ENCODE peak calls at places on chromosomes 6 and 20, in eight cellular contexts. One of them, this sample, is unnamed.

GRCh38 chr6:170090561-170090960 is 200.3 kb downstream of the DLL1 start:
- DNase-seq in psoas muscle: no peak
- DNase-seq in heart left ventricle: no peak
- DNase-seq in AG10803: no peak
- DNase-seq in fibroblast of the aortic adventitia: no peak
- DNase-seq in DND-41: no peak
- DNase-seq in left ventricle myocardium inferior: no peak
- DNase-seq in body of pancreas: no peak
- DNase-seq in this sample: no peak

GRCh38 chr6:10359581-10359980 is 55.3 kb downstream of the TFAP2A start:
- DNase-seq in left ventricle myocardium inferior: no peak
- DNase-seq in DND-41: no peak
- DNase-seq in psoas muscle: no peak
- DNase-seq in heart left ventricle: no peak
- DNase-seq in body of pancreas: no peak
- DNase-seq in AG10803: no peak
- DNase-seq in fibroblast of the aortic adventitia: no peak
- DNase-seq in this sample: no peak

GRCh38 chr6:96900873-96901272 is 3.2 kb upstream of the NDUFAF4 start:
- DNase-seq in left ventricle myocardium inferior: no peak
- DNase-seq in psoas muscle: no peak
- DNase-seq in AG10803: no peak
- DNase-seq in heart left ventricle: no peak
- DNase-seq in DND-41: no peak
- DNase-seq in fibroblast of the aortic adventitia: no peak
- DNase-seq in body of pancreas: no peak
- DNase-seq in this sample: no peak

GRCh38 chr6:43838276-43839036 is 68.4 kb downstream of the VEGFA start:
- DNase-seq in fibroblast of the aortic adventitia: peak
- DNase-seq in psoas muscle: peak
- DNase-seq in body of pancreas: peak
- DNase-seq in DND-41: peak
- DNase-seq in left ventricle myocardium inferior: peak
- DNase-seq in AG10803: peak
- DNase-seq in heart left ventricle: peak
- DNase-seq in this sample: peak

GRCh38 chr6:48087448-48087847 is 23.5 kb downstream of the PTCHD4 start:
- DNase-seq in DND-41: no peak
- DNase-seq in body of pancreas: no peak
- DNase-seq in psoas muscle: no peak
- DNase-seq in heart left ventricle: no peak
- DNase-seq in fibroblast of the aortic adventitia: peak
- DNase-seq in left ventricle myocardium inferior: no peak
- DNase-seq in AG10803: no peak
- DNase-seq in this sample: no peak

GRCh38 chr6:161549977-161550655 is 276.3 kb upstream of the AGPAT4 start:
- DNase-seq in psoas muscle: no peak
- DNase-seq in body of pancreas: no peak
- DNase-seq in left ventricle myocardium inferior: no peak
- DNase-seq in heart left ventricle: no peak
- DNase-seq in fibroblast of the aortic adventitia: no peak
- DNase-seq in AG10803: no peak
- DNase-seq in DND-41: no peak
- DNase-seq in this sample: peak

GRCh38 chr20:38748863-38749153 is 548 bp downstream of the ACTR5 start:
- DNase-seq in left ventricle myocardium inferior: no peak
- DNase-seq in psoas muscle: no peak
- DNase-seq in fibroblast of the aortic adventitia: no peak
- DNase-seq in DND-41: peak
- DNase-seq in heart left ventricle: no peak
- DNase-seq in AG10803: no peak
- DNase-seq in body of pancreas: no peak
- DNase-seq in this sample: no peak

GRCh38 chr6:166556871-166557322 is 29.6 kb downstream of the RAMACL start:
- DNase-seq in AG10803: peak
- DNase-seq in left ventricle myocardium inferior: peak
- DNase-seq in DND-41: peak
- DNase-seq in psoas muscle: peak
- DNase-seq in heart left ventricle: peak
- DNase-seq in body of pancreas: peak
- DNase-seq in fibroblast of the aortic adventitia: peak
- DNase-seq in this sample: no peak

GRCh38 chr6:144999127-144999526 is 714.0 kb downstream of the UTRN start:
- DNase-seq in body of pancreas: no peak
- DNase-seq in DND-41: no peak
- DNase-seq in left ventricle myocardium inferior: no peak
- DNase-seq in heart left ventricle: no peak
- DNase-seq in psoas muscle: no peak
- DNase-seq in AG10803: peak
- DNase-seq in fibroblast of the aortic adventitia: peak
- DNase-seq in this sample: no peak

GRCh38 chr20:46984391-46984790 is 89.7 kb downstream of the EYA2 start:
- DNase-seq in DND-41: no peak
- DNase-seq in psoas muscle: no peak
- DNase-seq in AG10803: peak
- DNase-seq in fibroblast of the aortic adventitia: peak
- DNase-seq in left ventricle myocardium inferior: no peak
- DNase-seq in body of pancreas: no peak
- DNase-seq in heart left ventricle: no peak
- DNase-seq in this sample: no peak

GRCh38 chr20:25042531-25043498 is 15.1 kb downstream of the ACSS1 start:
- DNase-seq in AG10803: no peak
- DNase-seq in fibroblast of the aortic adventitia: no peak
- DNase-seq in left ventricle myocardium inferior: peak
- DNase-seq in DND-41: peak
- DNase-seq in psoas muscle: peak
- DNase-seq in heart left ventricle: peak
- DNase-seq in body of pancreas: peak
- DNase-seq in this sample: no peak

GRCh38 chr6:129701721-129702455 is 8.1 kb downstream of the ARHGAP18 start:
- DNase-seq in left ventricle myocardium inferior: no peak
- DNase-seq in heart left ventricle: no peak
- DNase-seq in psoas muscle: no peak
- DNase-seq in AG10803: peak
- DNase-seq in fibroblast of the aortic adventitia: peak
- DNase-seq in body of pancreas: no peak
- DNase-seq in DND-41: no peak
- DNase-seq in this sample: no peak

GRCh38 chr6:12605888-12606345 is 110.7 kb upstream of the PHACTR1 start:
- DNase-seq in left ventricle myocardium inferior: peak
- DNase-seq in body of pancreas: peak
- DNase-seq in psoas muscle: no peak
- DNase-seq in AG10803: peak
- DNase-seq in fibroblast of the aortic adventitia: peak
- DNase-seq in DND-41: peak
- DNase-seq in heart left ventricle: peak
- DNase-seq in this sample: peak

GRCh38 chr20:39855799-39856198 is 833.2 kb downstream of the MAFB start:
- DNase-seq in heart left ventricle: no peak
- DNase-seq in AG10803: no peak
- DNase-seq in body of pancreas: no peak
- DNase-seq in psoas muscle: no peak
- DNase-seq in left ventricle myocardium inferior: no peak
- DNase-seq in fibroblast of the aortic adventitia: peak
- DNase-seq in DND-41: no peak
- DNase-seq in this sample: no peak

DNA sequence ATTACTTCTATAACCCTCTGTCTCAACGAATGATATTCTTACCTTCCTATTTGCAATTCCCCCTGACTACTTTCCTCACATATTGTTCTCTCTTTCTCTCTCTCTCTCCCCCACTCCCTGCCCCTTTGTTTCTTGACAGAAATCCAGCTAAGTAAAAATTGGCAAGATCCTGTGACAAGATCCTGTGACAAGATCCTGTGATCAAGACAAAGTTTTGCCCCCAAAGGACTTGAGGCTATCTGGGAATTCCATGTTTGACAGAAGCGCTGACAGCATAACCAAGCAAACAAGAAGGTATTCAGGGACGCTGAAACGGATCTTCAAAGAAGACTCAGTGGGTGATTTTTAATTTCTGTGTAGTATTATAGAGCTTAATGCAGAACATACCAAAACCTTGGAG is 5.5 kb upstream of the HBS1L start:
- DNase-seq in fibroblast of the aortic adventitia: no peak
- DNase-seq in left ventricle myocardium inferior: no peak
- DNase-seq in body of pancreas: no peak
- DNase-seq in DND-41: no peak
- DNase-seq in heart left ventricle: no peak
- DNase-seq in AG10803: no peak
- DNase-seq in psoas muscle: no peak
- DNase-seq in this sample: no peak
- H3K4me3 ChIP-seq in fibroblast of the aortic adventitia: no peak
- H3K4me3 ChIP-seq in left ventricle myocardium inferior: no peak
- H3K4me3 ChIP-seq in body of pancreas: no peak
- H3K4me3 ChIP-seq in DND-41: no peak
- H3K4me3 ChIP-seq in heart left ventricle: no peak
- H3K4me3 ChIP-seq in AG10803: no peak
- H3K4me3 ChIP-seq in psoas muscle: no peak
- H3K4me3 ChIP-seq in this sample: no peak

DNA sequence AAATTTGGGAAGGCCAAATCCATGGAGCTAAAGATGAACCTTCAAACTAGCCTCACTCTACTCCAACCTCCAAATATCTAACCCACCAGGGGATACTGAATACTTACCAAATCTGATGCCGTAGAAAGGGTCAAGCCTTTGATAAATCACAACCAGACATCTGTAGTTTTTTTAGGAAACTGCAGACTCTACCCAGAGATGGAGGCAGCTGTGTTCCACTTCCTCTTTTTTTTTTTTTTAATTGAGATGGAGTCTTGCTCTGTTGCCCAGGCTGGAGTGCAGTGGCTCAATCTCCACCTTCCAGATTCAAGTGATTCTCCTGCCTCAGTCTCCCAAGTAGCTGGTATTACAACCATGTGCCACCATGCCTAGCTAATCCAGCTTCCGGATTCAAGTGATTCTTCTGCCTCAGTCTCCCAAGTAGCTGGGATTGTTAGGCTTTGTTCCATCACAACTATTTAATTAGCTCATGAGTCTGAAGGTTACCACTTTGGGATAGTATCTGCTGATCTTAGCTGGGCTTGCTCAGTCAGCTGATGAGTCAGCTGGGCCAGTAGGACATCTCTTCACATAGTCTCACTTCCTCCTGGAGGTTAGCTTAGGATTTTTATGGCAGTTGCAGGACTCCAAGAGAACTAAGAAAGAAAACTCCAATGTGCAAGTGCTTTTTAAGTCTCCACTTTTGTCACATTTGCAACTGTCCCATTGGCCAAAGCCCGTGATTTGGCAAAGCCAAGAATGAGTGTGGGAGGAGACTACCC is 13.3 kb downstream of the FRK start:
- DNase-seq in psoas muscle: no peak
- DNase-seq in body of pancreas: no peak
- DNase-seq in DND-41: no peak
- DNase-seq in fibroblast of the aortic adventitia: no peak
- DNase-seq in heart left ventricle: no peak
- DNase-seq in AG10803: peak
- DNase-seq in left ventricle myocardium inferior: no peak
- DNase-seq in this sample: peak
- H3K4me3 ChIP-seq in psoas muscle: no peak
- H3K4me3 ChIP-seq in body of pancreas: no peak
- H3K4me3 ChIP-seq in DND-41: no peak
- H3K4me3 ChIP-seq in fibroblast of the aortic adventitia: no peak
- H3K4me3 ChIP-seq in heart left ventricle: no peak
- H3K4me3 ChIP-seq in AG10803: no peak
- H3K4me3 ChIP-seq in left ventricle myocardium inferior: no peak
- H3K4me3 ChIP-seq in this sample: no peak

GRCh38 chr6:35718911-35719381 is 17.9 kb upstream of the ARMC12 start:
- DNase-seq in fibroblast of the aortic adventitia: no peak
- DNase-seq in psoas muscle: no peak
- DNase-seq in left ventricle myocardium inferior: no peak
- DNase-seq in DND-41: peak
- DNase-seq in body of pancreas: no peak
- DNase-seq in AG10803: no peak
- DNase-seq in heart left ventricle: peak
- DNase-seq in this sample: no peak

GRCh38 chr6:35722121-35722761 is 14.6 kb upstream of the ARMC12 start:
- DNase-seq in AG10803: no peak
- DNase-seq in left ventricle myocardium inferior: peak
- DNase-seq in DND-41: no peak
- DNase-seq in body of pancreas: peak
- DNase-seq in heart left ventricle: peak
- DNase-seq in fibroblast of the aortic adventitia: no peak
- DNase-seq in psoas muscle: peak
- DNase-seq in this sample: no peak

GRCh38 chr6:35718354-35718695 is 18.5 kb upstream of the ARMC12 start:
- DNase-seq in fibroblast of the aortic adventitia: no peak
- DNase-seq in DND-41: no peak
- DNase-seq in body of pancreas: no peak
- DNase-seq in psoas muscle: no peak
- DNase-seq in heart left ventricle: no peak
- DNase-seq in left ventricle myocardium inferior: no peak
- DNase-seq in AG10803: no peak
- DNase-seq in this sample: no peak

GRCh38 chr6:35719407-35719829 is 17.4 kb upstream of the ARMC12 start:
- DNase-seq in AG10803: no peak
- DNase-seq in heart left ventricle: peak
- DNase-seq in fibroblast of the aortic adventitia: no peak
- DNase-seq in left ventricle myocardium inferior: no peak
- DNase-seq in DND-41: no peak
- DNase-seq in body of pancreas: no peak
- DNase-seq in psoas muscle: no peak
- DNase-seq in this sample: no peak

DNA sequence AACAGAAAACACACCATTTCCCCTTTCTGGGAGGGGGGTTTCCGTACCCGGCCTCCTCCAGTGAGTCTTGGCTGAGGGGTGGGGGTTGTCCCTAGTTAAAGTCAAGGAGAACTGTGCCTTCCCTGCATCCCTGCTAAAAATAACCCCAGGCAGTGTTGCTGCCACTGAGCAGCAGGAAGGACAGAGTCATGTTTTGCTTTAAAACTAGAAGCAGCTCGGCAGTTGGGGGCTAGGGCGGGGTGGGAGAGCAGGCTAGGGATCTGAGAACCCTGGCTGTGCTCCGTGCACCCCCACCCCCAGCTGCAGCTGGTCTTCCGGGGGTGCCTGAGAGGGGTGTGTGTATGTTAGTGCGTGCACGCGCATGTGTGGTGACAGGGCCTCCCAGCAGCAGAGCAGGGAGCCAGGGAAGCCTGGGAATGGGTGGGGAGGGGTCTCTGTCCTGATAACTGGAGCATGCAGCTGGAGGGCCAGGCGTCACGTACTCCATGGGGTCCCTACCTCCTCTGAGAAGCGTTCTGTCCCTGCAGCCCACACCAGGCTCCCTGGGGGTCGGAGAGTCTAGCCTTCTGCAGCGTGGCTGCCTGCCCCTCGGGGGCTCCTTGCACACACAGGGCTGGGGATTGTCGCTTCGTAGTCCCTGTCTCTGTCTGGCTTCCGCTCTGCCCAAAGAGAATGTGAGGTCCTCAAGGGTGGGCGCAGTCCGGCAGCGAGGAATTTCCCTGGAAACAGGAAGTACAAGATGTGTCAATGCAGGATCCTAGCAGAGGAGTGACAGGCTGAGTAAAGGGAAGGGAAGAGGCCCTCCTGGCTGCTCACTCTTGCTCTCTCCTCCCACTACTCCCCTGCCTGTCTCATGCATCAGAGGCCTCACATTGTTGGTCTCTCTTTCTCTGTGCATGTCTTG is 16.8 kb upstream of the ARMC12 start:
- DNase-seq in body of pancreas: peak
- DNase-seq in psoas muscle: peak
- DNase-seq in DND-41: peak
- DNase-seq in left ventricle myocardium inferior: peak
- DNase-seq in AG10803: no peak
- DNase-seq in fibroblast of the aortic adventitia: no peak
- DNase-seq in heart left ventricle: peak
- DNase-seq in this sample: no peak
- H3K4me3 ChIP-seq in body of pancreas: no peak
- H3K4me3 ChIP-seq in psoas muscle: peak
- H3K4me3 ChIP-seq in DND-41: no peak
- H3K4me3 ChIP-seq in left ventricle myocardium inferior: peak
- H3K4me3 ChIP-seq in AG10803: peak
- H3K4me3 ChIP-seq in fibroblast of the aortic adventitia: no peak
- H3K4me3 ChIP-seq in heart left ventricle: no peak
- H3K4me3 ChIP-seq in this sample: no peak

GRCh38 chr6:93048381-93048780 is 371.0 kb downstream of the EPHA7 start:
- DNase-seq in fibroblast of the aortic adventitia: no peak
- DNase-seq in DND-41: no peak
- DNase-seq in psoas muscle: no peak
- DNase-seq in heart left ventricle: no peak
- DNase-seq in left ventricle myocardium inferior: no peak
- DNase-seq in body of pancreas: no peak
- DNase-seq in AG10803: no peak
- DNase-seq in this sample: no peak
- H3K4me3 ChIP-seq in fibroblast of the aortic adventitia: no peak
- H3K4me3 ChIP-seq in DND-41: no peak
- H3K4me3 ChIP-seq in psoas muscle: no peak
- H3K4me3 ChIP-seq in heart left ventricle: no peak
- H3K4me3 ChIP-seq in left ventricle myocardium inferior: no peak
- H3K4me3 ChIP-seq in body of pancreas: no peak
- H3K4me3 ChIP-seq in AG10803: no peak
- H3K4me3 ChIP-seq in this sample: no peak

This sample was measured in Caco-2.